ENCODE peak calls at places on chromosomes 4 and X, in five cellular contexts. C is iPS-NIHi11; Q is occipital lobe; U is tibial artery; V is activated effector memory CD4-positive, alpha-beta T cell treated with Interleukin-2 at 50 U/mL for 16 hours. O is an unnamed sample.

GRCh38 chrX:24215282-24215681 is 65.8 kb downstream of the ZFX start:
- DNase-seq in Q (no peak), U (no peak), C (no peak), V (no peak), O (no peak)

GRCh38 chr4:2394544-2394943 is 23.9 kb downstream of the ZFYVE28 start:
- DNase-seq in U (no peak), Q (no peak), C (no peak), V (no peak), O (no peak)

GRCh38 chr4:72489267-72489666 is 79.8 kb downstream of the ADAMTS3 start:
- DNase-seq in Q (no peak), U (no peak), V (no peak), C (no peak), O (no peak)

GRCh38 chr4:36841583-36842326 is 402.8 kb upstream of the NWD2 start:
- DNase-seq in V (no peak), U (no peak), C (no peak), Q (no peak), O (no peak)

GRCh38 chrX:32525234-32525633 is 686.1 kb downstream of the DMD start:
- DNase-seq in Q (no peak), U (no peak), C (no peak), V (no peak), O (no peak)

GRCh38 chrX:110081740-110082139 is 78.8 kb downstream of the TMEM164 start:
- DNase-seq in U (peak; percentile 64), C (no peak), V (no peak), Q (peak; percentile 5), O (no peak)

GRCh38 chr4:3305610-3306371 is 13.0 kb downstream of the RGS12 start:
- DNase-seq in Q (no peak), C (no peak), V (no peak), U (peak; percentile 31), O (peak; percentile 11)

GRCh38 chr4:98609946-98610345 is 48.5 kb downstream of the TSPAN5 start:
- DNase-seq in C (no peak), Q (no peak), V (no peak), U (no peak), O (peak; percentile 50)

GRCh38 chrX:105483011-105483410 is 262.5 kb upstream of the TEX13A start:
- DNase-seq in V (no peak), U (no peak), C (no peak), Q (no peak), O (no peak)

GRCh38 chrX:106378616-106379015 is 210.5 kb downstream of the PWWP3B start:
- DNase-seq in C (no peak), V (no peak), Q (no peak), U (no peak), O (no peak)

GRCh38 chr4:14018191-14018853 is 390.8 kb upstream of the BOD1L1 start:
- DNase-seq in C (no peak), U (no peak), V (no peak), Q (no peak), O (no peak)

GRCh38 chrX:40469316-40469715 is 111.5 kb upstream of the ATP6AP2 start:
- DNase-seq in Q (no peak), V (no peak), U (no peak), C (no peak), O (no peak)

GRCh38 chr4:153643406-153644016 is 40.6 kb upstream of the TLR2 start:
- DNase-seq in Q (no peak), V (no peak), U (no peak), C (peak; percentile 53), O (peak; percentile 54)

GRCh38 chrX:81876437-81876836 is 674.5 kb downstream of the SH3BGRL start:
- DNase-seq in C (no peak), U (no peak), Q (no peak), V (no peak), O (no peak)

GRCh38 chr4:180060159-180060889 is 2182.9 kb upstream of the TENM3 start:
- DNase-seq in U (no peak), Q (no peak), C (peak; percentile 14), V (no peak), O (peak; percentile 28)

GRCh38 chrX:85114776-85115175 is 111.1 kb downstream of the APOOL start:
- DNase-seq in C (no peak), U (no peak), Q (no peak), V (no peak), O (peak; percentile 3)

GRCh38 chr4:6424425-6424824 is 48.0 kb downstream of the PPP2R2C start:
- DNase-seq in U (no peak), Q (no peak), C (no peak), V (no peak), O (no peak)

GRCh38 chr4:81852031-81852715 is 380.5 kb upstream of the RASGEF1B start:
- DNase-seq in Q (no peak), U (no peak), C (no peak), V (no peak), O (no peak)

GRCh38 chr4:139247241-139247640 is 32.8 kb downstream of the MGARP start:
- DNase-seq in U (no peak), Q (no peak), V (no peak), C (no peak), O (no peak)

GRCh38 chrX:139826065-139827044 is 106.5 kb downstream of the ATP11C start:
- DNase-seq in C (no peak), Q (no peak), U (no peak), V (no peak), O (no peak)

GRCh38 chrX:30373479-30373878 is 64.3 kb upstream of the NR0B1 start:
- DNase-seq in U (no peak), V (no peak), Q (no peak), C (no peak), O (no peak)

GRCh38 chr4:68373513-68373912 is 23.6 kb upstream of the YTHDC1 start:
- DNase-seq in V (peak; percentile 35), Q (peak; percentile 88), U (peak; percentile 88), C (peak; percentile 84), O (peak; percentile 92)

GRCh38 chrX:2452317-2452784 is 48.4 kb downstream of the DHRSX start:
- DNase-seq in U (no peak), V (no peak), C (no peak), Q (no peak), O (no peak)

GRCh38 chr4:72933029-72933428 is 136.5 kb downstream of the COX18 start:
- DNase-seq in U (no peak), Q (no peak), C (no peak), V (no peak), O (no peak)

O was measured in mesendoderm.